ENCODE peak calls at places on chromosome 11, in seven cellular contexts. Z is effector memory CD4-positive, alpha-beta T cell; R is CD8-positive, alpha-beta T cell; N is neuronal stem cell; J is SJSA1; U is ovary; L is bronchial epithelial cell. V is an unnamed sample. For H3K36me3 and H3K27me3, the result is how much of the 10 kb centered on the place peaks cover.

GRCh38 chr11:116043857-116044256 is 539.6 kb upstream of the CADM1 start:
- DNase-seq in L (no peak), N (no peak), Z (no peak), R (no peak), U (no peak), J (no peak), V (no peak)

GRCh38 chr11:119371778-119372182 is 9.7 kb downstream of the USP2 start:
- DNase-seq in Z (no peak), N (no peak), R (no peak), L (peak), U (no peak), J (no peak), V (no peak)

GRCh38 chr11:65872555-65873279 is at the start of gene EFEMP2:
- DNase-seq in L (no peak), R (no peak), Z (no peak), U (peak), N (peak), J (peak), V (peak)

GRCh38 chr11:19510468-19510867 is 202.2 kb upstream of the NAV2 start:
- DNase-seq in J (no peak), N (no peak), L (no peak), Z (no peak), U (no peak), R (no peak), V (no peak)

GRCh38 chr11:47538741-47539575 is 14.0 kb downstream of the CELF1 start:
- DNase-seq in J (peak), N (no peak), R (no peak), U (no peak), L (no peak), Z (no peak), V (no peak)

GRCh38 chr11:121613724-121614123 is 161.0 kb upstream of the SORL1-AS1 start:
- DNase-seq in R (no peak), N (no peak), Z (no peak), U (no peak), L (no peak), J (no peak), V (no peak)

GRCh38 chr11:36478700-36479329 is 31.3 kb downstream of the TRAF6 start:
- DNase-seq in J (no peak), Z (no peak), U (no peak), R (no peak), N (peak), L (peak), V (peak)

GRCh38 chr11:67265633-67266423 is 445 bp upstream of the GRK2 start:
- DNase-seq in U (peak), Z (peak), J (peak), L (no peak), N (peak), R (peak), V (peak)

GRCh38 chr11:69423611-69424385 is 57.7 kb upstream of the LINC01488 start:
- DNase-seq in N (no peak), U (no peak), J (no peak), L (no peak), Z (no peak), R (no peak), V (no peak)

GRCh38 chr11:99423435-99423983 is 402.8 kb downstream of the CNTN5 start:
- DNase-seq in L (no peak), U (no peak), J (no peak), N (no peak), R (no peak), Z (no peak), V (no peak)

GRCh38 chr11:102428696-102429095 is 23.9 kb downstream of the TMEM123 start:
- DNase-seq in Z (no peak), J (no peak), U (no peak), R (no peak), N (no peak), L (no peak), V (no peak)

GRCh38 chr11:86067230-86068137 is 1.4 kb downstream of the PICALM start:
- DNase-seq in J (no peak), U (no peak), Z (no peak), N (no peak), L (peak), R (no peak), V (no peak)

GRCh38 chr11:21814169-21814568 is 378.7 kb upstream of the ANO5 start:
- DNase-seq in N (no peak), L (peak), U (no peak), J (no peak), Z (no peak), R (no peak), V (no peak)

GRCh38 chr11:77198440-77198849 is 70.4 kb downstream of the MYO7A start:
- DNase-seq in U (peak), L (peak), R (no peak), Z (no peak), J (no peak), N (no peak), V (peak)

GRCh38 chr11:2425506-2425905 is 18.8 kb downstream of the TRPM5 start:
- DNase-seq in N (no peak), L (no peak), J (no peak), R (no peak), Z (no peak), U (no peak), V (no peak)

GRCh38 chr11:32149748-32150147 is 58.9 kb downstream of the RCN1 start:
- DNase-seq in J (no peak), U (no peak), L (no peak), N (no peak), R (no peak), Z (no peak), V (no peak)

GRCh38 chr11:66312549-66313320 is 4.1 kb downstream of the CD248 start:
- DNase-seq in R (peak), J (peak), N (peak), L (peak), U (peak), Z (peak), V (peak)

GRCh38 chr11:3671334-3672254 is at the start of gene CHRNA10:
- DNase-seq in N (no peak), Z (no peak), R (no peak), J (no peak), L (no peak), U (no peak), V (no peak)

GRCh38 chr11:41779401-41779960 is 320.0 kb upstream of the LRRC4C start:
- DNase-seq in U (no peak), R (no peak), N (no peak), Z (no peak), L (no peak), J (no peak), V (no peak)

GRCh38 chr11:70804174-70804855 is 406.0 kb downstream of the CTTN start:
- DNase-seq in N (no peak), Z (no peak), J (no peak), U (no peak), R (no peak), L (no peak), V (no peak)

GRCh38 chr11:15976433-15977045 is 379.8 kb downstream of the SOX6 start:
- DNase-seq in L (peak), Z (no peak), R (no peak), N (no peak), U (no peak), J (peak), V (no peak)

GRCh38 chr11:64086263-64086938 is 50.7 kb downstream of the FLRT1 start:
- DNase-seq in U (peak), N (no peak), Z (no peak), J (no peak), R (no peak), L (no peak), V (peak)

GRCh38 chr11:16873289-16873688 is 134.8 kb downstream of the C11orf58 start:
- DNase-seq in J (no peak), R (no peak), U (peak), Z (no peak), N (no peak), L (no peak), V (no peak)

GRCh38 chr11:69000831-69001245 is 12.2 kb downstream of the MRGPRF start:
- DNase-seq in N (no peak), R (no peak), L (peak), Z (no peak), U (peak), J (peak), V (peak)

GRCh38 chr11:78344676-78345075 is 72.9 kb downstream of the GAB2 start:
- DNase-seq in J (no peak), L (no peak), N (no peak), U (no peak), Z (no peak), R (no peak), V (no peak)

GRCh38 chr11:119262668-119263351 is 54.1 kb downstream of the MCAM start:
- DNase-seq in R (no peak), L (peak), N (no peak), U (no peak), J (no peak), Z (no peak), V (no peak)

GRCh38 chr11:11816511-11817319 is 25.1 kb upstream of the USP47 start:
- DNase-seq in Z (no peak), J (no peak), R (no peak), L (peak), N (no peak), U (no peak), V (no peak)

GRCh38 chr11:115530752-115531151 is 26.5 kb upstream of the CADM1 start:
- DNase-seq in R (no peak), N (no peak), L (no peak), Z (no peak), U (no peak), J (no peak), V (peak)

GRCh38 chr11:1073851-1074243 is 827 bp upstream of the MUC2 start:
- DNase-seq in L (no peak), J (no peak), U (peak), R (no peak), Z (no peak), N (no peak), V (peak)

GRCh38 chr11:5690216-5690615 is 626 bp downstream of the TRIM22 start:
- DNase-seq in Z (no peak), U (peak), R (no peak), L (peak), J (no peak), N (no peak), V (no peak)

GRCh38 chr11:124108158-124108557 is 7.1 kb upstream of the VWA5A start:
- DNase-seq in Z (no peak), U (no peak), L (peak), J (no peak), R (no peak), N (no peak), V (peak)

GRCh38 chr11:34208266-34209135 is 103.1 kb downstream of the NAT10 start:
- DNase-seq in U (no peak), N (no peak), R (no peak), L (peak), Z (no peak), J (no peak), V (peak)

GRCh38 chr11:127003260-127003981 is 2.9 kb upstream of the KIRREL3 start:
- DNase-seq in J (peak), L (no peak), R (no peak), N (peak), U (no peak), Z (no peak), V (peak)

GRCh38 chr11:111573821-111574249 is 28.4 kb upstream of the SIK2 start:
- DNase-seq in Z (no peak), N (no peak), U (no peak), L (no peak), J (no peak), R (no peak), V (no peak)

GRCh38 chr11:8374716-8375115 is 111.0 kb upstream of the LMO1 start:
- DNase-seq in L (no peak), U (no peak), Z (no peak), R (no peak), N (no peak), J (no peak), V (no peak)
- H3K4me3 ChIP-seq in L (no peak), U (no peak), Z (no peak), R (no peak), N (no peak), J (no peak), V (no peak)

GRCh38 chr11:60933416-60933815 is 9.2 kb downstream of the TMEM132A start:
- DNase-seq in L (no peak), U (no peak), Z (no peak), N (no peak), R (no peak), J (peak), V (peak)
- H3K36me3 ChIP-seq in L (under half), U (under half), Z (under half), N (half or more), R (under half), J (under half), V (under half)

GRCh38 chr11:132142554-132142953 is 772.1 kb downstream of the NTM start:
- DNase-seq in J (no peak), U (no peak), L (no peak), N (no peak), R (no peak), Z (no peak), V (no peak)
- H3K27me3 ChIP-seq in J (under half), U (under half), L (under half), N (under half), R (under half), Z (under half), V (under half)

GRCh38 chr11:73995731-73996130 is 13.1 kb upstream of the UCP2 start:
- DNase-seq in Z (no peak), U (no peak), R (no peak), L (no peak), J (no peak), N (no peak), V (no peak)
- H3K4me3 ChIP-seq in Z (no peak), U (no peak), R (peak), L (no peak), J (no peak), N (no peak), V (no peak)

GRCh38 chr11:9150944-9151343 is 59.5 kb upstream of the SCUBE2 start:
- DNase-seq in N (no peak), L (no peak), J (no peak), R (no peak), U (no peak), Z (no peak), V (no peak)

GRCh38 chr11:9151631-9152030 is 60.2 kb upstream of the SCUBE2 start:
- DNase-seq in Z (no peak), L (no peak), R (no peak), N (no peak), U (no peak), J (no peak), V (no peak)

GRCh38 chr11:9148727-9149126 is 57.3 kb upstream of the SCUBE2 start:
- DNase-seq in L (peak), N (no peak), Z (no peak), U (no peak), J (no peak), R (no peak), V (no peak)

GRCh38 chr11:9148035-9148434 is 56.6 kb upstream of the SCUBE2 start:
- DNase-seq in Z (no peak), L (no peak), N (no peak), U (no peak), R (no peak), J (no peak), V (no peak)

DNA sequence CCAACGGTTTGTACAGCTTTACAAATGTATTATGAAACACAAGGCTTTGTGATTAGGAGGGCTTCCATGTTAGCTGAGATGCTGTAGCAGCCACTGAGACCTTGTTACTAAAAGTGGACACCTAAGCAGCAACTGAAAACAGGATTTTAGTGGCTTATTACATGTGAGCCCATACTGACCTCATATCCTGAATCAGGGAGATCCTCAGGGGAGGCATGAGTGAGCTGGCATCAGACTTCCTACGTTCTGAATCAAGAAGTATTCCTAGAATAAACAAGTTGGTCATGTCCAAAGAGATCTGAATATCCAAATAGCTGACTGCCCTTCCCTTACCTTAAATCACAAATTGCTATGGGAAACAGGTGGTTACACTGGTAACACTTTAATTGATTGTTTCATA is 59.1 kb upstream of the SCUBE2 start:
- DNase-seq in R (no peak), N (no peak), J (peak), U (no peak), Z (no peak), L (peak), V (no peak)
- H3K36me3 ChIP-seq in R (under half), N (under half), J (under half), U (under half), Z (under half), L (under half), V (under half)

GRCh38 chr11:130427581-130428211 is 713 bp downstream of the ADAMTS8 start:
- DNase-seq in L (no peak), N (no peak), R (no peak), J (peak), Z (no peak), U (no peak), V (peak)
- H3K27me3 ChIP-seq in L (under half), N (under half), R (under half), J (under half), Z (under half), U (under half), V (under half)

GRCh38 chr11:117670443-117670842 is 126.6 kb downstream of the DSCAML1 start:
- DNase-seq in N (peak), U (no peak), Z (no peak), J (no peak), L (no peak), R (no peak), V (no peak)
- H3K4me3 ChIP-seq in N (no peak), U (no peak), Z (no peak), J (no peak), L (no peak), R (no peak), V (no peak)